ENCODE peak calls at places on chromosomes 2 and 18, in eight cellular contexts. One of them, this sample, is unnamed.

GRCh38 chr2:212537311-212538155 is 1.1 kb downstream of the ERBB4 start:
- DNase-seq in chondrocyte: peak
- DNase-seq in lower lobe of right lung: peak
- DNase-seq in hippocampal formation: peak
- DNase-seq in upper lobe of left lung: peak
- DNase-seq in natural killer cell treated with Interleukin-12 subunit alpha and Interleukin-12 subunit beta and Interleukin-15 and Interleukin-18, amount 100 ng/mL, for 72 hours: no peak
- DNase-seq in cardiac muscle cell: peak
- DNase-seq in endothelial cell: peak
- DNase-seq in this sample: peak

GRCh38 chr2:7203056-7203467 is 285.9 kb downstream of the RNF144A start:
- DNase-seq in natural killer cell treated with Interleukin-12 subunit alpha and Interleukin-12 subunit beta and Interleukin-15 and Interleukin-18, amount 100 ng/mL, for 72 hours: peak
- DNase-seq in hippocampal formation: peak
- DNase-seq in cardiac muscle cell: peak
- DNase-seq in chondrocyte: no peak
- DNase-seq in endothelial cell: peak
- DNase-seq in upper lobe of left lung: no peak
- DNase-seq in lower lobe of right lung: no peak
- DNase-seq in this sample: peak

GRCh38 chr18:36195427-36196122 is 8.3 kb downstream of the MOCOS start:
- DNase-seq in chondrocyte: no peak
- DNase-seq in upper lobe of left lung: no peak
- DNase-seq in hippocampal formation: no peak
- DNase-seq in natural killer cell treated with Interleukin-12 subunit alpha and Interleukin-12 subunit beta and Interleukin-15 and Interleukin-18, amount 100 ng/mL, for 72 hours: no peak
- DNase-seq in lower lobe of right lung: no peak
- DNase-seq in endothelial cell: no peak
- DNase-seq in cardiac muscle cell: no peak
- DNase-seq in this sample: peak

GRCh38 chr2:28185881-28186280 is 206.8 kb upstream of the FOSL2 start:
- DNase-seq in hippocampal formation: no peak
- DNase-seq in upper lobe of left lung: no peak
- DNase-seq in natural killer cell treated with Interleukin-12 subunit alpha and Interleukin-12 subunit beta and Interleukin-15 and Interleukin-18, amount 100 ng/mL, for 72 hours: no peak
- DNase-seq in cardiac muscle cell: no peak
- DNase-seq in endothelial cell: no peak
- DNase-seq in lower lobe of right lung: no peak
- DNase-seq in chondrocyte: no peak
- DNase-seq in this sample: peak

GRCh38 chr18:65091737-65092329 is 659.0 kb upstream of the CDH7 start:
- DNase-seq in endothelial cell: peak
- DNase-seq in cardiac muscle cell: peak
- DNase-seq in chondrocyte: no peak
- DNase-seq in lower lobe of right lung: no peak
- DNase-seq in upper lobe of left lung: no peak
- DNase-seq in natural killer cell treated with Interleukin-12 subunit alpha and Interleukin-12 subunit beta and Interleukin-15 and Interleukin-18, amount 100 ng/mL, for 72 hours: no peak
- DNase-seq in hippocampal formation: peak
- DNase-seq in this sample: peak

GRCh38 chr2:168060956-168061750 is 186.2 kb downstream of the STK39 start:
- DNase-seq in upper lobe of left lung: no peak
- DNase-seq in chondrocyte: no peak
- DNase-seq in endothelial cell: no peak
- DNase-seq in lower lobe of right lung: no peak
- DNase-seq in hippocampal formation: no peak
- DNase-seq in cardiac muscle cell: no peak
- DNase-seq in natural killer cell treated with Interleukin-12 subunit alpha and Interleukin-12 subunit beta and Interleukin-15 and Interleukin-18, amount 100 ng/mL, for 72 hours: no peak
- DNase-seq in this sample: peak

GRCh38 chr2:30348825-30349224 is 98.2 kb upstream of the LCLAT1 start:
- DNase-seq in lower lobe of right lung: no peak
- DNase-seq in upper lobe of left lung: no peak
- DNase-seq in endothelial cell: no peak
- DNase-seq in natural killer cell treated with Interleukin-12 subunit alpha and Interleukin-12 subunit beta and Interleukin-15 and Interleukin-18, amount 100 ng/mL, for 72 hours: no peak
- DNase-seq in cardiac muscle cell: no peak
- DNase-seq in chondrocyte: no peak
- DNase-seq in hippocampal formation: no peak
- DNase-seq in this sample: no peak

GRCh38 chr2:74548919-74549684 is 4.6 kb downstream of the LOXL3 start:
- DNase-seq in chondrocyte: no peak
- DNase-seq in endothelial cell: peak
- DNase-seq in hippocampal formation: no peak
- DNase-seq in lower lobe of right lung: peak
- DNase-seq in cardiac muscle cell: peak
- DNase-seq in natural killer cell treated with Interleukin-12 subunit alpha and Interleukin-12 subunit beta and Interleukin-15 and Interleukin-18, amount 100 ng/mL, for 72 hours: no peak
- DNase-seq in upper lobe of left lung: peak
- DNase-seq in this sample: peak

GRCh38 chr2:20403693-20404381 is 43.0 kb upstream of the RHOB start:
- DNase-seq in chondrocyte: no peak
- DNase-seq in lower lobe of right lung: no peak
- DNase-seq in cardiac muscle cell: no peak
- DNase-seq in endothelial cell: no peak
- DNase-seq in hippocampal formation: no peak
- DNase-seq in natural killer cell treated with Interleukin-12 subunit alpha and Interleukin-12 subunit beta and Interleukin-15 and Interleukin-18, amount 100 ng/mL, for 72 hours: no peak
- DNase-seq in upper lobe of left lung: no peak
- DNase-seq in this sample: no peak